ENCODE peak calls at places on chromosomes 16 and 17, in six cellular contexts. L is brain microvascular endothelial cell, S is fibroblast of the conjunctiva, K is HS-27A, E is iPS DF 19.7, N is EL. W is an unnamed sample.

GRCh38 chr17:32684087-32684828 is 192.7 kb downstream of the MYO1D start:
- DNase-seq in L (no peak), S (no peak), K (no peak), E (no peak), N (no peak), W (no peak)

GRCh38 chr17:233473-233941 is 52.1 kb upstream of the DOC2B start:
- DNase-seq in L (no peak), S (no peak), K (no peak), E (no peak), N (no peak), W (no peak)

GRCh38 chr16:15866451-15866850 is 9.6 kb upstream of the MYH11 start:
- DNase-seq in L (no peak), S (no peak), K (no peak), E (no peak), N (no peak), W (no peak)

GRCh38 chr17:68314916-68315535 is 23.7 kb downstream of the ARSG start:
- DNase-seq in L (no peak), S (no peak), K (no peak), E (no peak), N (no peak), W (no peak)

GRCh38 chr16:52914428-52914827 is 138.3 kb downstream of the CHD9NB start:
- DNase-seq in L (no peak), S (no peak), K (no peak), E (no peak), N (no peak), W (no peak)

GRCh38 chr16:28824548-28824973 is 1.8 kb downstream of the ATXN2L start:
- DNase-seq in L (no peak), S (no peak), K (no peak), E (no peak), N (no peak), W (no peak)

GRCh38 chr17:49618112-49618611 is 42.5 kb downstream of the NXPH3 start:
- DNase-seq in L (no peak), S (no peak), K (no peak), E (no peak), N (no peak), W (no peak)

GRCh38 chr17:59329558-59330313 is 1.7 kb upstream of the YPEL2 start:
- DNase-seq in L (peak), S (peak), K (peak), E (peak), N (peak), W (no peak)

GRCh38 chr17:42924891-42925290 is 24.3 kb downstream of the G6PC1 start:
- DNase-seq in L (no peak), S (no peak), K (no peak), E (no peak), N (no peak), W (no peak)

GRCh38 chr17:35087731-35088646 is 24.5 kb upstream of the RFFL start:
- DNase-seq in L (peak), S (no peak), K (no peak), E (no peak), N (peak), W (no peak)

GRCh38 chr16:79599256-79599836 is 1.2 kb downstream of the MAF start:
- DNase-seq in L (no peak), S (no peak), K (no peak), E (no peak), N (no peak), W (no peak)

GRCh38 chr16:67862623-67863583 is 9.9 kb upstream of the EDC4 start:
- DNase-seq in L (peak), S (peak), K (no peak), E (no peak), N (no peak), W (no peak)

GRCh38 chr17:41522301-41523224 is 3.9 kb upstream of the KRT15 start:
- DNase-seq in L (no peak), S (no peak), K (no peak), E (no peak), N (no peak), W (no peak)

GRCh38 chr17:7855643-7856080 is 796 bp downstream of the TMEM88 start:
- DNase-seq in L (no peak), S (no peak), K (no peak), E (no peak), N (no peak), W (no peak)

W was measured in keratinocyte.